ENCODE peak calls at places on chromosomes 16 and 17, in nine cellular contexts. F is pancreas; C is dorsolateral prefrontal cortex; H is heart left ventricle; L is H9; O is WERI-Rb-1; U is breast epithelium; B is CD4-positive, alpha-beta T cell; Z is neural progenitor cell. S is an unnamed sample.

GRCh38 chr17:72370819-72371218 is 250.0 kb downstream of the SOX9 start:
- DNase-seq in F (no peak), H (no peak), L (no peak), U (no peak), O (no peak), B (no peak), Z (no peak), C (no peak), S (peak)

GRCh38 chr16:4315185-4316102 is at the start of gene GLIS2:
- DNase-seq in O (peak), B (no peak), U (no peak), Z (peak), F (peak), H (peak), L (peak), C (no peak), S (peak)

GRCh38 chr16:15887283-15887682 is 1.1 kb downstream of the CEP20 start:
- DNase-seq in O (no peak), U (no peak), H (no peak), C (no peak), B (no peak), F (no peak), Z (no peak), L (no peak), S (no peak)

GRCh38 chr16:58331024-58331707 is 36.3 kb upstream of the PRSS54 start:
- DNase-seq in F (no peak), B (no peak), Z (peak), L (peak), C (no peak), O (peak), H (no peak), U (no peak), S (no peak)

GRCh38 chr16:15041260-15042011 is 14.4 kb downstream of the NTAN1 start:
- DNase-seq in Z (peak), B (no peak), F (peak), H (peak), U (no peak), C (peak), O (peak), L (peak), S (peak)

GRCh38 chr16:82741073-82741615 is 114.4 kb downstream of the CDH13 start:
- DNase-seq in C (no peak), F (no peak), O (no peak), Z (no peak), B (no peak), L (no peak), U (no peak), H (no peak), S (no peak)

GRCh38 chr16:49675417-49675816 is 180.5 kb downstream of the ZNF423 start:
- DNase-seq in F (no peak), H (no peak), B (no peak), Z (no peak), C (no peak), O (no peak), U (no peak), L (no peak), S (no peak)

GRCh38 chr17:71296005-71296404 is 824.8 kb upstream of the SOX9 start:
- DNase-seq in H (no peak), L (no peak), F (no peak), U (no peak), B (no peak), Z (no peak), O (no peak), C (no peak), S (no peak)

GRCh38 chr17:45688820-45689219 is 95.3 kb upstream of the CRHR1 start:
- DNase-seq in L (no peak), F (no peak), H (no peak), B (no peak), Z (no peak), C (no peak), O (no peak), U (no peak), S (no peak)

GRCh38 chr17:8243827-8244226 is 4.0 kb downstream of the CTC1 start:
- DNase-seq in C (no peak), Z (no peak), H (no peak), O (no peak), F (no peak), U (no peak), B (no peak), L (no peak), S (no peak)

GRCh38 chr16:979859-980594 is 1.5 kb upstream of the SOX8 start:
- DNase-seq in F (no peak), Z (peak), O (no peak), U (no peak), H (no peak), L (peak), B (no peak), C (no peak), S (no peak)

GRCh38 chr16:979106-979505 is 2.5 kb upstream of the SOX8 start:
- DNase-seq in U (no peak), B (no peak), L (no peak), H (no peak), O (no peak), Z (no peak), C (no peak), F (no peak), S (no peak)

GRCh38 chr16:981695-982151 is at the start of gene SOX8:
- DNase-seq in H (no peak), L (no peak), F (no peak), C (no peak), B (no peak), Z (peak), O (no peak), U (no peak), S (no peak)

GRCh38 chr16:982152-983043 is 828 bp downstream of the SOX8 start:
- DNase-seq in H (no peak), Z (peak), L (no peak), U (no peak), F (no peak), B (no peak), C (no peak), O (peak), S (no peak)

DNA sequence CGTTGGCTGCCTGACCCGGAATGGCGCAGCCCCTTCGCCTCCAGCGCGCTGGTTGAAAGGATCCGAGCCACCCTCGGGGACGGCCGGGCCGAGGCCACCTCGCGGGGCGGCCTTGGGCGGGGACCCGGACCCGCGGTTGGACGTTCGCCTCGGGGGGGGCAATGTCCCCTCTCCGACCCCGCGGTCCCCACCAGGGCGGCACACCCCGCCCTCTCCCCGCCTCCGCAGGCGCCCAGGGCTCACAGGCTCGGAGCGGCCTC is 1.0 kb upstream of the SOX8 start:
- DNase-seq in L (no peak), F (no peak), O (no peak), U (no peak), C (no peak), Z (no peak), B (no peak), H (no peak), S (no peak)
- TF ChIP-seq CTCF in L (no peak), F (no peak), O (no peak), U (no peak), C (no peak), Z (no peak), B (no peak), H (no peak), S (no peak)

GRCh38 chr17:410674-411401 is 58.2 kb upstream of the RPH3AL start:
- DNase-seq in U (no peak), L (peak), O (peak), B (peak), C (no peak), Z (peak), H (no peak), F (no peak), S (peak)
- H3K27ac ChIP-seq in U (peak), L (no peak), O (peak), B (peak), C (no peak), Z (no peak), H (peak), F (peak), S (peak)

GRCh38 chr16:22843122-22843521 is 29.2 kb downstream of the HS3ST2 start:
- DNase-seq in O (no peak), H (no peak), B (no peak), C (no peak), F (no peak), L (no peak), U (no peak), Z (no peak), S (no peak)
- TF ChIP-seq CTCF in O (no peak), H (no peak), B (no peak), C (no peak), F (no peak), L (no peak), U (no peak), Z (no peak), S (no peak)

GRCh38 chr17:17792143-17792550 is 44.6 kb downstream of the SREBF1 start:
- DNase-seq in B (no peak), F (no peak), H (no peak), U (no peak), C (no peak), Z (no peak), L (no peak), O (no peak), S (no peak)

GRCh38 chr17:17789410-17789809 is 47.4 kb downstream of the SREBF1 start:
- DNase-seq in C (no peak), L (no peak), F (no peak), O (no peak), U (no peak), B (no peak), Z (no peak), H (no peak), S (no peak)

GRCh38 chr17:17789828-17790672 is 46.7 kb downstream of the SREBF1 start:
- DNase-seq in L (no peak), F (no peak), C (no peak), Z (no peak), O (no peak), H (no peak), U (no peak), B (no peak), S (no peak)

GRCh38 chr17:17792551-17793377 is 44.0 kb downstream of the SREBF1 start:
- DNase-seq in C (peak), Z (peak), B (peak), L (peak), F (no peak), O (peak), H (peak), U (no peak), S (peak)

DNA sequence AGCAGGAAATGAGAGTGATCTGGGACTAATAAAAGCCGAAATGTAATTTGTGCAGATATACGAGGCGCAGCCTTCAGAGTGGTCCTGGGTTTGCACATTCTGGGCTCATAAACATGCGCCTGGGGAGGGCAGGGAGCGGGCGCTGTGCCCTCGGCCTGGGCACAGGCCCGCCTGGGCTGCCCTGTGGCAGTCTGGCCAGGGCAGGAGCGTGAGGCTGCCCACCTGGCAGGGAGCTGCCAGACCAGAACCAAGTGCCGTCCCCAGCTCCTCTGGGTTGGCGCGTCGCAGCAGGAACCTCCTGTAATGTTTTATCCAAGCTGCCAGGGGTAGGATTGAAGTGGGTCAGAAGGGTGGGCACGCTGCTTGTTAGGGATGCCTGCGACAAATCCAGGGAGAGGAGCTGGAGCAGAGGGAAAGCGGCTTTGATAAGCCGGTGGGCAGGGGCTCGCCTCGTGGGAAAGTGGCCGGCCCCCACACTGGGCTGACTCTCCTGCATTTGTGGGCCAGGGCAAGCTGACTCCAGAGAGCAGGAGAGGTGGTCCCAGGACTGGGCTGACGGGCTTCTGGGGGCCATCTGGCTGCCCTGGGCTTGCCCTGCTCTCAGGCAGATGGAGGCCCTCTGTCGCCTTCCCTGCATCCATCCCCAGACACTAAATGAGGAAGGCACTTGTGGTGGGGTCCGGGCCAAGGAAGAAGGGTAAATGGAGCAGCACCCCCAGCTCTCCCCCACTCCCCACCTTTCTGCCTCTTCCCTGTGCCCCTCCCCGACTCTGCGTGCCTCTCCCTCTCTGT is 45.9 kb downstream of the SREBF1 start:
- DNase-seq in B (no peak), L (no peak), U (no peak), C (no peak), O (no peak), F (no peak), Z (no peak), H (no peak), S (no peak)
- H3K27ac ChIP-seq in B (peak), L (no peak), U (no peak), C (peak), O (peak), F (no peak), Z (no peak), H (peak), S (no peak)

GRCh38 chr16:24580665-24581064 is 41.3 kb downstream of the RBBP6 start:
- DNase-seq in F (no peak), Z (no peak), O (no peak), H (no peak), C (no peak), B (no peak), L (no peak), U (no peak), S (peak)
- TF ChIP-seq CTCF in F (no peak), Z (peak), O (peak), H (peak), C (peak), B (no peak), L (peak), U (no peak), S (peak)

DNA sequence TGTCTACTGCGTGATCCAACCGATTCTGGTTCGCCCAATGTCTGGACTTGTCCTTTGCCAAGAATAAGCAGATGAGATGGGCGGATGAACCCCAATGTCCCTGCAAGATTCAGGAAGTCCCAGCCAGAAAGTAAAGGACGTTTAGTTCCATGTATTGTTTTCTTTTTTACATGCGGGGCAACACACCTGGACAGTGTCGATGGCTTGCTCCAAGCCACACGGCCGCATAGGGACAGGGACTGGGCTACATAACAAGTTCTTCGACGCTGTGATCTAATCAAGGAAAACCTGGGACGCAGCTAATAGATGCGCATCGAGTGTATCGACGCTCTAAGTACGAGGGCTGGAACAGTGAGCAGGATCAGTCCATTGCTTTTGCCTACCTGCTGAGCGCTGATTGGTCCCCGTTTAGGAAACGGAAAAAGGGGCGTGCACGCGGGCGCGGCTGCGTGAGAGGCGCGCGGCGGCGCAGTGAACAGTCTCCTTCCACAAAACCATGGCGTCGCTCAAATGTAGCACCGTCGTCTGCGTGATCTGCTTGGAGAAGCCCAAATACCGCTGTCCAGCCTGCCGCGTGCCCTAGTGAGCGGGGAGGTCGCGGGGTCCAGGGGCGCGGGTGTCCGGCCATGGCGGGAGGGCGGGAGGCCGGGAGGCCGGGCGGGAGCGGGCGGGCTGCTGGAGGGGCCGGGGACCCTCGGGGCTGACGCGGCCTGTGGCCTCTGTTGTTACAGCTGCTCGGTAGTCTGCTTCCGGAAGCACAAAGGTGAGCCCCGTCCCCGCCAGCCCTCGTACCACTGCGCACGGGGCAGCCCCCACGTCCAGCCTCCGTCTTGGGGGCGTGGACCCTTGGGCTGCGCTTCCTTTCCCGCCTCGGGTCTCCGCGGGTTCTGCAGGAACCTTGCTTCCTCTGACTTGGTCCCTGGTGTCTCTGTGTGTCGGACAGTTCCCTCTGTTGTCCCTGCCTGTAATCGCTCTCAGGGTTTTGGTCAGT is at the start of gene ZNHIT3:
- DNase-seq in L (peak), O (peak), U (peak), Z (peak), H (peak), C (peak), F (peak), B (peak), S (peak)
- H3K27ac ChIP-seq in L (no peak), O (peak), U (peak), Z (peak), H (peak), C (peak), F (peak), B (peak), S (peak)

S was measured in fibroblast of lung.